ENCODE peak calls at places on chromosome 14, in eight cellular contexts. H, W, T, J, F, Q, X and U are unnamed samples.

GRCh38 chr14:74917646-74918081 is 5.4 kb downstream of the RPS6KL1 start:
- DNase-seq in H (no peak), W (no peak), T (peak), J (no peak), F (no peak), Q (peak), X (peak), U (no peak)

GRCh38 chr14:58770501-58770982 is 132.8 kb downstream of the DACT1 start:
- DNase-seq in H (no peak), W (no peak), T (no peak), J (no peak), F (no peak), Q (no peak), X (peak), U (no peak)

GRCh38 chr14:97215263-97215969 is 418.2 kb downstream of the VRK1 start:
- DNase-seq in H (no peak), W (no peak), T (no peak), J (no peak), F (no peak), Q (no peak), X (no peak), U (no peak)

GRCh38 chr14:93035917-93036651 is 79.6 kb downstream of the ITPK1 start:
- DNase-seq in H (no peak), W (peak), T (no peak), J (no peak), F (no peak), Q (no peak), X (peak), U (no peak)

GRCh38 chr14:101231828-101232227 is 328.3 kb upstream of the RTL1 start:
- DNase-seq in H (no peak), W (no peak), T (no peak), J (no peak), F (no peak), Q (no peak), X (no peak), U (no peak)

GRCh38 chr14:81401420-81402122 is 1.4 kb upstream of the STON2 start:
- DNase-seq in H (no peak), W (no peak), T (no peak), J (no peak), F (no peak), Q (no peak), X (peak), U (no peak)

GRCh38 chr14:64218344-64219240 is 75.6 kb downstream of the ESR2 start:
- DNase-seq in H (no peak), W (no peak), T (no peak), J (no peak), F (no peak), Q (peak), X (peak), U (no peak)

GRCh38 chr14:50961606-50962259 is 17.4 kb upstream of the PYGL start:
- DNase-seq in H (no peak), W (no peak), T (no peak), J (no peak), F (no peak), Q (no peak), X (peak), U (no peak)

GRCh38 chr14:36515105-36515593 is 4.9 kb downstream of the NKX2-1 start:
- DNase-seq in H (peak), W (no peak), T (no peak), J (peak), F (no peak), Q (no peak), X (no peak), U (no peak)

GRCh38 chr14:92513204-92513965 is at the start of gene RIN3:
- DNase-seq in H (no peak), W (no peak), T (no peak), J (no peak), F (no peak), Q (peak), X (peak), U (peak)

GRCh38 chr14:64737391-64738305 is 33.4 kb downstream of the PLEKHG3 start:
- DNase-seq in H (no peak), W (no peak), T (no peak), J (no peak), F (no peak), Q (no peak), X (no peak), U (no peak)

GRCh38 chr14:99425272-99425681 is 55.4 kb downstream of the SETD3 start:
- DNase-seq in H (no peak), W (peak), T (no peak), J (no peak), F (no peak), Q (no peak), X (no peak), U (no peak)

GRCh38 chr14:72946491-72946890 is 20.2 kb downstream of the DCAF4 start:
- DNase-seq in H (no peak), W (no peak), T (no peak), J (no peak), F (no peak), Q (no peak), X (peak), U (no peak)

GRCh38 chr14:91417983-91418386 is 365 bp upstream of the CCDC88C start:
- DNase-seq in H (peak), W (no peak), T (no peak), J (peak), F (peak), Q (no peak), X (no peak), U (peak)

GRCh38 chr14:61565836-61566536 is 129.3 kb upstream of the HIF1A start:
- DNase-seq in H (no peak), W (no peak), T (no peak), J (no peak), F (no peak), Q (no peak), X (peak), U (peak)

GRCh38 chr14:37824936-37825698 is 229.7 kb downstream of the TTC6 start:
- DNase-seq in H (no peak), W (no peak), T (no peak), J (no peak), F (no peak), Q (no peak), X (peak), U (no peak)

GRCh38 chr14:21525995-21526671 is at the start of gene SALL2:
- DNase-seq in H (peak), W (peak), T (peak), J (peak), F (peak), Q (peak), X (peak), U (peak)

GRCh38 chr14:68814376-68815287 is 21.8 kb upstream of the ZFP36L1 start:
- DNase-seq in H (no peak), W (peak), T (peak), J (no peak), F (no peak), Q (peak), X (peak), U (no peak)

GRCh38 chr14:39395555-39396254 is 36.5 kb downstream of the FBXO33 start:
- DNase-seq in H (no peak), W (no peak), T (no peak), J (no peak), F (no peak), Q (no peak), X (peak), U (no peak)

GRCh38 chr14:37246427-37246829 is 48.7 kb downstream of the MIPOL1 start:
- DNase-seq in H (peak), W (no peak), T (no peak), J (peak), F (no peak), Q (no peak), X (peak), U (no peak)

GRCh38 chr14:65564370-65564769 is 151.8 kb downstream of the FUT8 start:
- DNase-seq in H (no peak), W (no peak), T (no peak), J (no peak), F (no peak), Q (no peak), X (no peak), U (no peak)

GRCh38 chr14:51335521-51335920 is 95.5 kb downstream of the TMX1 start:
- DNase-seq in H (no peak), W (no peak), T (no peak), J (no peak), F (no peak), Q (peak), X (no peak), U (no peak)

GRCh38 chr14:54749727-54750126 is 152.9 kb downstream of the GCH1 start:
- DNase-seq in H (no peak), W (no peak), T (no peak), J (no peak), F (no peak), Q (no peak), X (no peak), U (no peak)

GRCh38 chr14:101120636-101121398 is 217.3 kb upstream of the RTL1 start:
- DNase-seq in H (no peak), W (peak), T (no peak), J (no peak), F (no peak), Q (peak), X (peak), U (no peak)

GRCh38 chr14:62015945-62016344 is 253.7 kb downstream of the SNAPC1 start:
- DNase-seq in H (peak), W (no peak), T (no peak), J (peak), F (no peak), Q (no peak), X (peak), U (no peak)

GRCh38 chr14:61511558-61511924 is 183.8 kb upstream of the HIF1A start:
- DNase-seq in H (no peak), W (peak), T (no peak), J (no peak), F (no peak), Q (no peak), X (no peak), U (no peak)

GRCh38 chr14:102277874-102278630 is 26.9 kb downstream of the MOK start:
- DNase-seq in H (no peak), W (no peak), T (no peak), J (peak), F (no peak), Q (no peak), X (no peak), U (no peak)

GRCh38 chr14:104888489-104889373 is 23.7 kb downstream of the CEP170B start:
- DNase-seq in H (no peak), W (no peak), T (peak), J (no peak), F (no peak), Q (no peak), X (no peak), U (no peak)

GRCh38 chr14:100237735-100238418 is 1.1 kb upstream of the YY1 start:
- DNase-seq in H (peak), W (peak), T (no peak), J (peak), F (peak), Q (peak), X (peak), U (peak)

GRCh38 chr14:32507029-32507984 is 178.2 kb downstream of the AKAP6 start:
- DNase-seq in H (no peak), W (no peak), T (no peak), J (no peak), F (no peak), Q (no peak), X (peak), U (no peak)

GRCh38 chr14:95346266-95346665 is 26.6 kb upstream of the CLMN start:
- DNase-seq in H (no peak), W (no peak), T (no peak), J (no peak), F (no peak), Q (no peak), X (no peak), U (no peak)

GRCh38 chr14:91586451-91586850 is 76.3 kb upstream of the PPP4R3A start:
- DNase-seq in H (no peak), W (no peak), T (no peak), J (no peak), F (no peak), Q (no peak), X (no peak), U (no peak)

GRCh38 chr14:103213331-103213730 is 90.1 kb downstream of the TNFAIP2 start:
- DNase-seq in H (no peak), W (peak), T (no peak), J (no peak), F (no peak), Q (no peak), X (no peak), U (no peak)

GRCh38 chr14:34199585-34199984 is 248.7 kb upstream of the EGLN3 start:
- DNase-seq in H (no peak), W (no peak), T (no peak), J (no peak), F (no peak), Q (no peak), X (peak), U (no peak)